ENCODE peak calls at places on chromosome 12, in eight cellular contexts. A is left lobe of liver; Q is AG08395; H is astrocyte of the spinal cord; S is right cardiac atrium; P is Right ventricle myocardium superior; W is CD8-positive, alpha-beta memory T cell; X is GM13976. N is an unnamed sample.

GRCh38 chr12:95124106-95124505 is 50.7 kb upstream of the NR2C1 start:
- DNase-seq in A (no peak), Q (no peak), H (no peak), S (no peak), P (no peak), W (no peak), X (no peak), N (no peak)

GRCh38 chr12:116141110-116141832 is 136.2 kb downstream of the MED13L start:
- DNase-seq in A (no peak), Q (no peak), H (no peak), S (no peak), P (no peak), W (no peak), X (no peak), N (no peak)

GRCh38 chr12:129657179-129657578 is 246.6 kb downstream of the TMEM132D start:
- DNase-seq in A (no peak), Q (no peak), H (no peak), S (no peak), P (no peak), W (no peak), X (no peak), N (no peak)

GRCh38 chr12:105933671-105934665 is 204.8 kb downstream of the NUAK1 start:
- DNase-seq in A (no peak), Q (peak), H (peak), S (no peak), P (no peak), W (no peak), X (no peak), N (peak)

GRCh38 chr12:124000111-124000510 is 27.1 kb downstream of the ZNF664 start:
- DNase-seq in A (no peak), Q (no peak), H (no peak), S (no peak), P (no peak), W (no peak), X (no peak), N (no peak)

GRCh38 chr12:12476836-12477531 is 85.7 kb downstream of the DUSP16 start:
- DNase-seq in A (no peak), Q (no peak), H (no peak), S (no peak), P (no peak), W (no peak), X (no peak), N (no peak)

GRCh38 chr12:52539024-52539820 is 13.7 kb downstream of the KRT71 start:
- DNase-seq in A (no peak), Q (peak), H (peak), S (no peak), P (no peak), W (no peak), X (no peak), N (peak)

GRCh38 chr12:58787021-58787760 is 133.1 kb downstream of the LRIG3 start:
- DNase-seq in A (no peak), Q (no peak), H (peak), S (no peak), P (no peak), W (no peak), X (no peak), N (no peak)

GRCh38 chr12:15856097-15856982 is 25.8 kb upstream of the STRAP start:
- DNase-seq in A (no peak), Q (peak), H (peak), S (no peak), P (no peak), W (peak), X (peak), N (peak)

GRCh38 chr12:19972325-19973288 is 395.7 kb upstream of the PDE3A start:
- DNase-seq in A (no peak), Q (no peak), H (peak), S (no peak), P (no peak), W (no peak), X (no peak), N (peak)

GRCh38 chr12:1593232-1594044 is 943 bp downstream of the FBXL14 start:
- DNase-seq in A (peak), Q (no peak), H (peak), S (no peak), P (peak), W (peak), X (peak), N (peak)

GRCh38 chr12:89918172-89918880 is 209.7 kb upstream of the ATP2B1 start:
- DNase-seq in A (no peak), Q (no peak), H (no peak), S (no peak), P (no peak), W (no peak), X (no peak), N (no peak)

GRCh38 chr12:51961834-51962233 is 10.3 kb downstream of the ACVR1B start:
- DNase-seq in A (no peak), Q (no peak), H (no peak), S (no peak), P (no peak), W (no peak), X (no peak), N (no peak)

GRCh38 chr12:125092872-125093680 is 27.8 kb downstream of the AACS start:
- DNase-seq in A (no peak), Q (peak), H (peak), S (peak), P (peak), W (no peak), X (no peak), N (no peak)

GRCh38 chr12:46244273-46244672 is 24.6 kb downstream of the SLC38A1 start:
- DNase-seq in A (no peak), Q (no peak), H (no peak), S (no peak), P (no peak), W (no peak), X (no peak), N (no peak)

GRCh38 chr12:57171668-57172067 is 24.2 kb upstream of the LRP1-AS start:
- DNase-seq in A (no peak), Q (peak), H (no peak), S (peak), P (no peak), W (no peak), X (no peak), N (no peak)

GRCh38 chr12:81759215-81759991 is at the start of gene PPFIA2:
- DNase-seq in A (no peak), Q (peak), H (peak), S (peak), P (peak), W (no peak), X (peak), N (peak)

GRCh38 chr12:31510034-31510433 is 80.9 kb downstream of the DENND5B start:
- DNase-seq in A (no peak), Q (no peak), H (no peak), S (no peak), P (no peak), W (no peak), X (no peak), N (no peak)

GRCh38 chr12:13179159-13180074 is 17.1 kb upstream of the EMP1 start:
- DNase-seq in A (no peak), Q (peak), H (no peak), S (peak), P (peak), W (peak), X (no peak), N (peak)

GRCh38 chr12:127161466-127161865 is 1105.5 kb upstream of the TMEM132C start:
- DNase-seq in A (no peak), Q (no peak), H (no peak), S (no peak), P (no peak), W (no peak), X (no peak), N (no peak)

GRCh38 chr12:6367969-6368892 is 7.1 kb downstream of the SCNN1A start:
- DNase-seq in A (peak), Q (no peak), H (no peak), S (no peak), P (no peak), W (no peak), X (no peak), N (no peak)

GRCh38 chr12:79374543-79374942 is 316.2 kb downstream of the PAWR start:
- DNase-seq in A (no peak), Q (no peak), H (no peak), S (no peak), P (no peak), W (no peak), X (no peak), N (no peak)

GRCh38 chr12:3692616-3693365 is 60.1 kb downstream of the CRACR2A start:
- DNase-seq in A (no peak), Q (no peak), H (no peak), S (no peak), P (no peak), W (no peak), X (no peak), N (no peak)

GRCh38 chr12:57744194-57744776 is 554 bp upstream of the TSPAN31 start:
- DNase-seq in A (peak), Q (peak), H (no peak), S (peak), P (peak), W (peak), X (peak), N (no peak)

GRCh38 chr12:68612245-68612644 is 1.5 kb downstream of the RAP1B start:
- DNase-seq in A (no peak), Q (no peak), H (peak), S (no peak), P (no peak), W (no peak), X (no peak), N (peak)

GRCh38 chr12:5395443-5396401 is 36.2 kb upstream of the NTF3 start:
- DNase-seq in A (no peak), Q (no peak), H (no peak), S (peak), P (no peak), W (no peak), X (no peak), N (no peak)

GRCh38 chr12:85322715-85323114 is 42.7 kb downstream of the ALX1 start:
- DNase-seq in A (no peak), Q (no peak), H (peak), S (no peak), P (no peak), W (no peak), X (peak), N (no peak)

GRCh38 chr12:17982556-17982955 is 107.4 kb downstream of the RERGL start:
- DNase-seq in A (no peak), Q (no peak), H (no peak), S (no peak), P (no peak), W (no peak), X (no peak), N (no peak)

GRCh38 chr12:91400249-91400648 is 217.6 kb upstream of the DCN start:
- DNase-seq in A (no peak), Q (no peak), H (no peak), S (no peak), P (no peak), W (no peak), X (no peak), N (no peak)

GRCh38 chr12:59452746-59453145 is 143.1 kb upstream of the SLC16A7 start:
- DNase-seq in A (no peak), Q (peak), H (no peak), S (no peak), P (no peak), W (no peak), X (no peak), N (peak)

GRCh38 chr12:27013606-27014084 is 539 bp downstream of the TM7SF3 start:
- DNase-seq in A (no peak), Q (peak), H (peak), S (no peak), P (no peak), W (no peak), X (peak), N (peak)

GRCh38 chr12:48980953-48981756 is 3.0 kb downstream of the WNT1 start:
- DNase-seq in A (no peak), Q (no peak), H (no peak), S (peak), P (no peak), W (peak), X (peak), N (no peak)

GRCh38 chr12:125856366-125856765 is 791.1 kb downstream of the AACS start:
- DNase-seq in A (no peak), Q (no peak), H (no peak), S (no peak), P (no peak), W (no peak), X (no peak), N (no peak)

GRCh38 chr12:111766608-111767361 is at the start of gene ALDH2:
- DNase-seq in A (peak), Q (peak), H (peak), S (peak), P (peak), W (no peak), X (peak), N (no peak)

GRCh38 chr12:44465139-44465538 is 411.0 kb downstream of the NELL2 start:
- DNase-seq in A (no peak), Q (no peak), H (no peak), S (no peak), P (no peak), W (no peak), X (no peak), N (no peak)

GRCh38 chr12:108589028-108589839 is 8.7 kb downstream of the TMEM119 start:
- DNase-seq in A (no peak), Q (no peak), H (peak), S (no peak), P (peak), W (peak), X (peak), N (peak)

GRCh38 chr12:40819427-40820108 is 127.3 kb downstream of the CNTN1 start:
- DNase-seq in A (no peak), Q (no peak), H (no peak), S (peak), P (no peak), W (no peak), X (no peak), N (no peak)

N was measured in RPMI7951.